ENCODE peak calls at places on chromosomes 13 and 19, in four cellular contexts. E, K, P and W are unnamed samples.

GRCh38 chr19:6457958-6458694 is 1.5 kb downstream of the SLC25A23 start:
- DNase-seq in E (no peak), K (no peak), P (no peak), W (no peak)

GRCh38 chr19:14090509-14091085 is at the start of gene SAMD1:
- DNase-seq in E (peak), K (no peak), P (peak), W (peak)

GRCh38 chr19:8371011-8371804 is 7.3 kb downstream of the ANGPTL4 start:
- DNase-seq in E (no peak), K (no peak), P (no peak), W (no peak)

GRCh38 chr13:78147905-78148304 is 229.3 kb upstream of the EDNRB start:
- DNase-seq in E (no peak), K (no peak), P (peak), W (peak)

GRCh38 chr19:18741124-18741493 is 50.0 kb downstream of the COMP start:
- DNase-seq in E (no peak), K (no peak), P (no peak), W (no peak)

GRCh38 chr19:4866595-4867424 is 657 bp downstream of the PLIN3 start:
- DNase-seq in E (peak), K (no peak), P (peak), W (peak)

GRCh38 chr13:82480415-82480814 is 1401.9 kb downstream of the SLITRK1 start:
- DNase-seq in E (peak), K (no peak), P (no peak), W (no peak)

GRCh38 chr19:33471111-33471996 is 50.2 kb downstream of the PEPD start:
- DNase-seq in E (no peak), K (no peak), P (no peak), W (no peak)

GRCh38 chr13:43872181-43872580 is 7.4 kb downstream of the CCDC122 start:
- DNase-seq in E (peak), K (no peak), P (peak), W (no peak)

GRCh38 chr13:46385946-46386345 is 1.1 kb downstream of the RUBCNL start:
- DNase-seq in E (peak), K (no peak), P (no peak), W (no peak)

GRCh38 chr13:73767747-73768315 is 366.4 kb downstream of the KLF12 start:
- DNase-seq in E (peak), K (no peak), P (no peak), W (no peak)

GRCh38 chr13:31530883-31531282 is 208.4 kb upstream of the RXFP2 start:
- DNase-seq in E (no peak), K (no peak), P (no peak), W (no peak)

GRCh38 chr19:43465468-43466120 is at the start of gene LYPD3:
- DNase-seq in E (peak), K (peak), P (peak), W (peak)

GRCh38 chr19:46089432-46089831 is 35.1 kb downstream of the IGFL3 start:
- DNase-seq in E (no peak), K (no peak), P (no peak), W (no peak)
- H2AFZ ChIP-seq in E (no peak), K (no peak), P (no peak), W (no peak)

GRCh38 chr13:54187461-54187860 is 1158.8 kb downstream of the OLFM4 start:
- DNase-seq in E (no peak), K (no peak), P (no peak), W (no peak)
- H2AFZ ChIP-seq in E (no peak), K (no peak), P (no peak), W (no peak)

GRCh38 chr13:45055902-45056648 is 64.2 kb upstream of the GTF2F2 start:
- DNase-seq in E (no peak), K (peak), P (peak), W (no peak)
- H2AFZ ChIP-seq in E (peak), K (peak), P (peak), W (peak)

GRCh38 chr19:17470204-17470841 is at the start of gene SLC27A1:
- DNase-seq in E (peak), K (peak), P (peak), W (peak)

GRCh38 chr19:17467471-17468301 is 2.6 kb upstream of the SLC27A1 start:
- DNase-seq in E (no peak), K (no peak), P (no peak), W (no peak)

GRCh38 chr19:17469371-17470203 is 737 bp upstream of the SLC27A1 start:
- DNase-seq in E (peak), K (peak), P (peak), W (peak)

GRCh38 chr19:17468302-17469091 is 1.8 kb upstream of the SLC27A1 start:
- DNase-seq in E (peak), K (peak), P (no peak), W (no peak)

DNA sequence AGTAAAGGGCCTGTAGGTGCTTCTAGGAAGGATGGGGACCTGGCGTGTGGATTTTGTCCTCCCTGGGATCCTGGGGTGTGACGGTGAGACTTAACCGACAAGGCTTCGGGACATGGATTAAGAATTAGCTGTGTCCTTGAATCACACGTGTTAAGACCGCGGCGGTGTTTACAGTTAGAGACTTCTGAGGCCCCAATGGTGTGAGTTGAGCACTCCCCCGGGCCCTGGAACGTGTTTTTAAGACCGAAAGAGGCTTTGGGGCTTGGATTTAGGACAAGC is 1.3 kb upstream of the SLC27A1 start:
- DNase-seq in E (no peak), K (no peak), P (peak), W (no peak)
- H2AFZ ChIP-seq in E (peak), K (peak), P (peak), W (peak)

DNA sequence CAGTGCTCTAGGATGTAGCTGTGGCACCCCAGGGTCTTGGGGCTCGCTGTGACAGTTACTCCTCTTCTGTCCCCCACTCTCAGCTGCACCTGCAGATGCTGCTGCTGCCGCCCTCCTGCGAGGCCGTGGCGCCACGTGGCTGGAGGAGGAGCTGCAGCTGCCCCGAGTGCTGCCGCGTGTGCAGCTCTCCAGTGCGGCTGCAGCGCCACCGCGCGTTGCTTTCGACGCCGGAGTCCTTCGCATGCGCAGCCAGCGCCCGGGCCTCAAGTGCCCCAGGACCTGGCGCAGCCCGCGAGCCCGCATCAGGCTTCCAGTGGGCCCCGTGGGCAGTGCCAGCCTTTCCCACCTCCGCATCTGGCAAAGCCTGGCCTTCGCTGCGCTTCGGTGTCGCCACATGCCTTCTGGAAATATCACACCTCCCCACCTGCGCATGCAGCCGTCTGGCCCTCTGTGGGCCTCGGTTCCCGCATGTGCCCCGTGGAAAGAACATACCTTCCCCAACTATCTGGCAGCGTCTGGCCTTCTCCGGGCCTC is 692 bp upstream of the ZNF580 start:
- DNase-seq in E (peak), K (no peak), P (peak), W (no peak)
- H2AFZ ChIP-seq in E (peak), K (peak), P (peak), W (no peak)

GRCh38 chr19:56110515-56111448 is 10.3 kb downstream of the ZNF787 start:
- DNase-seq in E (no peak), K (no peak), P (peak), W (peak)
- H2AFZ ChIP-seq in E (no peak), K (no peak), P (no peak), W (no peak)